ENCODE peak calls at places on chromosomes 5 and 9, in four cellular contexts. One of them, this sample, is unnamed.

GRCh38 chr9:129777769-129778130 is 24.9 kb upstream of the PTGES start:
- DNase-seq in mucosa of gallbladder: no peak
- DNase-seq in germinal center: no peak
- DNase-seq in stimulated activated CD8-positive, alpha-beta memory T cell treated with anti-CD3 and anti-CD28 coated beads, Interleukin-7, amount 100 ng/mL, for 1 hour: no peak
- DNase-seq in this sample: no peak

GRCh38 chr9:120331913-120332312 is 248.1 kb downstream of the CDK5RAP2 start:
- DNase-seq in stimulated activated CD8-positive, alpha-beta memory T cell treated with anti-CD3 and anti-CD28 coated beads, Interleukin-7, amount 100 ng/mL, for 1 hour: no peak
- DNase-seq in germinal center: no peak
- DNase-seq in mucosa of gallbladder: no peak
- DNase-seq in this sample: no peak

GRCh38 chr9:93886911-93887310 is 68.2 kb downstream of the BARX1 start:
- DNase-seq in stimulated activated CD8-positive, alpha-beta memory T cell treated with anti-CD3 and anti-CD28 coated beads, Interleukin-7, amount 100 ng/mL, for 1 hour: no peak
- DNase-seq in germinal center: no peak
- DNase-seq in mucosa of gallbladder: peak; percentile 5
- DNase-seq in this sample: no peak

GRCh38 chr9:113992276-113992951 is 85.7 kb downstream of the AMBP start:
- DNase-seq in mucosa of gallbladder: peak; percentile 79
- DNase-seq in germinal center: no peak
- DNase-seq in stimulated activated CD8-positive, alpha-beta memory T cell treated with anti-CD3 and anti-CD28 coated beads, Interleukin-7, amount 100 ng/mL, for 1 hour: no peak
- DNase-seq in this sample: no peak

GRCh38 chr9:78325343-78325742 is 28.4 kb downstream of the PSAT1 start:
- DNase-seq in stimulated activated CD8-positive, alpha-beta memory T cell treated with anti-CD3 and anti-CD28 coated beads, Interleukin-7, amount 100 ng/mL, for 1 hour: no peak
- DNase-seq in mucosa of gallbladder: no peak
- DNase-seq in germinal center: no peak
- DNase-seq in this sample: no peak

GRCh38 chr5:83321656-83322055 is 149.9 kb upstream of the VCAN start:
- DNase-seq in germinal center: no peak
- DNase-seq in mucosa of gallbladder: no peak
- DNase-seq in stimulated activated CD8-positive, alpha-beta memory T cell treated with anti-CD3 and anti-CD28 coated beads, Interleukin-7, amount 100 ng/mL, for 1 hour: no peak
- DNase-seq in this sample: no peak

GRCh38 chr5:71734141-71734540 is 15.1 kb downstream of the CARTPT start:
- DNase-seq in stimulated activated CD8-positive, alpha-beta memory T cell treated with anti-CD3 and anti-CD28 coated beads, Interleukin-7, amount 100 ng/mL, for 1 hour: no peak
- DNase-seq in germinal center: no peak
- DNase-seq in mucosa of gallbladder: no peak
- DNase-seq in this sample: no peak

GRCh38 chr5:64166201-64166959 is 737 bp downstream of the RNF180 start:
- DNase-seq in mucosa of gallbladder: no peak
- DNase-seq in stimulated activated CD8-positive, alpha-beta memory T cell treated with anti-CD3 and anti-CD28 coated beads, Interleukin-7, amount 100 ng/mL, for 1 hour: no peak
- DNase-seq in germinal center: no peak
- DNase-seq in this sample: no peak

GRCh38 chr9:17003576-17004240 is 131.1 kb upstream of the CNTLN start:
- DNase-seq in stimulated activated CD8-positive, alpha-beta memory T cell treated with anti-CD3 and anti-CD28 coated beads, Interleukin-7, amount 100 ng/mL, for 1 hour: no peak
- DNase-seq in germinal center: no peak
- DNase-seq in mucosa of gallbladder: no peak
- DNase-seq in this sample: no peak

GRCh38 chr5:124871299-124871698 is 124.9 kb upstream of the ZNF608 start:
- DNase-seq in mucosa of gallbladder: no peak
- DNase-seq in germinal center: no peak
- DNase-seq in stimulated activated CD8-positive, alpha-beta memory T cell treated with anti-CD3 and anti-CD28 coated beads, Interleukin-7, amount 100 ng/mL, for 1 hour: no peak
- DNase-seq in this sample: no peak

GRCh38 chr5:672329-673139 is 20.6 kb downstream of the TPPP start:
- DNase-seq in germinal center: peak; percentile 20
- DNase-seq in mucosa of gallbladder: peak; percentile 67
- DNase-seq in stimulated activated CD8-positive, alpha-beta memory T cell treated with anti-CD3 and anti-CD28 coated beads, Interleukin-7, amount 100 ng/mL, for 1 hour: peak; percentile 34
- DNase-seq in this sample: peak; percentile 83

GRCh38 chr5:133681896-133682295 is 69.6 kb upstream of the FSTL4 start:
- DNase-seq in germinal center: no peak
- DNase-seq in mucosa of gallbladder: no peak
- DNase-seq in stimulated activated CD8-positive, alpha-beta memory T cell treated with anti-CD3 and anti-CD28 coated beads, Interleukin-7, amount 100 ng/mL, for 1 hour: no peak
- DNase-seq in this sample: no peak

GRCh38 chr5:125277494-125278154 is 531.2 kb upstream of the ZNF608 start:
- DNase-seq in mucosa of gallbladder: no peak
- DNase-seq in germinal center: no peak
- DNase-seq in stimulated activated CD8-positive, alpha-beta memory T cell treated with anti-CD3 and anti-CD28 coated beads, Interleukin-7, amount 100 ng/mL, for 1 hour: no peak
- DNase-seq in this sample: no peak

GRCh38 chr5:153753645-153754432 is 263.4 kb downstream of the GRIA1 start:
- DNase-seq in stimulated activated CD8-positive, alpha-beta memory T cell treated with anti-CD3 and anti-CD28 coated beads, Interleukin-7, amount 100 ng/mL, for 1 hour: no peak
- DNase-seq in mucosa of gallbladder: no peak
- DNase-seq in germinal center: no peak
- DNase-seq in this sample: no peak

GRCh38 chr5:601771-602465 is 10.2 kb upstream of the CEP72 start:
- DNase-seq in germinal center: no peak
- DNase-seq in mucosa of gallbladder: no peak
- DNase-seq in stimulated activated CD8-positive, alpha-beta memory T cell treated with anti-CD3 and anti-CD28 coated beads, Interleukin-7, amount 100 ng/mL, for 1 hour: no peak
- DNase-seq in this sample: peak; percentile 81

GRCh38 chr9:19430201-19430760 is 21.5 kb downstream of the ACER2 start:
- DNase-seq in stimulated activated CD8-positive, alpha-beta memory T cell treated with anti-CD3 and anti-CD28 coated beads, Interleukin-7, amount 100 ng/mL, for 1 hour: no peak
- DNase-seq in germinal center: no peak
- DNase-seq in mucosa of gallbladder: no peak
- DNase-seq in this sample: no peak

GRCh38 chr9:78640728-78641127 is 343.8 kb downstream of the PSAT1 start:
- DNase-seq in stimulated activated CD8-positive, alpha-beta memory T cell treated with anti-CD3 and anti-CD28 coated beads, Interleukin-7, amount 100 ng/mL, for 1 hour: no peak
- DNase-seq in mucosa of gallbladder: no peak
- DNase-seq in germinal center: no peak
- DNase-seq in this sample: no peak

GRCh38 chr5:11384441-11385250 is 519.6 kb downstream of the CTNND2 start:
- DNase-seq in mucosa of gallbladder: no peak
- DNase-seq in stimulated activated CD8-positive, alpha-beta memory T cell treated with anti-CD3 and anti-CD28 coated beads, Interleukin-7, amount 100 ng/mL, for 1 hour: no peak
- DNase-seq in germinal center: peak; percentile 6
- DNase-seq in this sample: peak; percentile 82

GRCh38 chr5:133703935-133704334 is 91.6 kb upstream of the FSTL4 start:
- DNase-seq in mucosa of gallbladder: no peak
- DNase-seq in stimulated activated CD8-positive, alpha-beta memory T cell treated with anti-CD3 and anti-CD28 coated beads, Interleukin-7, amount 100 ng/mL, for 1 hour: no peak
- DNase-seq in germinal center: no peak
- DNase-seq in this sample: no peak

GRCh38 chr5:107539163-107539445 is 131.6 kb downstream of the EFNA5 start:
- DNase-seq in mucosa of gallbladder: no peak
- DNase-seq in stimulated activated CD8-positive, alpha-beta memory T cell treated with anti-CD3 and anti-CD28 coated beads, Interleukin-7, amount 100 ng/mL, for 1 hour: no peak
- DNase-seq in germinal center: no peak
- DNase-seq in this sample: no peak

GRCh38 chr5:43581398-43581797 is 21.6 kb upstream of the NNT start:
- DNase-seq in mucosa of gallbladder: no peak
- DNase-seq in germinal center: no peak
- DNase-seq in stimulated activated CD8-positive, alpha-beta memory T cell treated with anti-CD3 and anti-CD28 coated beads, Interleukin-7, amount 100 ng/mL, for 1 hour: no peak
- DNase-seq in this sample: no peak

GRCh38 chr9:130634191-130634768 is 30.1 kb upstream of the PRDM12 start:
- DNase-seq in germinal center: no peak
- DNase-seq in stimulated activated CD8-positive, alpha-beta memory T cell treated with anti-CD3 and anti-CD28 coated beads, Interleukin-7, amount 100 ng/mL, for 1 hour: no peak
- DNase-seq in mucosa of gallbladder: no peak
- DNase-seq in this sample: no peak

GRCh38 chr9:120950421-120951388 is 24.1 kb upstream of the TRAF1 start:
- DNase-seq in stimulated activated CD8-positive, alpha-beta memory T cell treated with anti-CD3 and anti-CD28 coated beads, Interleukin-7, amount 100 ng/mL, for 1 hour: no peak
- DNase-seq in germinal center: no peak
- DNase-seq in mucosa of gallbladder: no peak
- DNase-seq in this sample: no peak

GRCh38 chr9:90641868-90642558 is 611 bp downstream of the DIRAS2 start:
- DNase-seq in mucosa of gallbladder: no peak
- DNase-seq in germinal center: no peak
- DNase-seq in stimulated activated CD8-positive, alpha-beta memory T cell treated with anti-CD3 and anti-CD28 coated beads, Interleukin-7, amount 100 ng/mL, for 1 hour: no peak
- DNase-seq in this sample: no peak

GRCh38 chr5:170097934-170098333 is 7.8 kb upstream of the FOXI1 start:
- DNase-seq in germinal center: no peak
- DNase-seq in mucosa of gallbladder: no peak
- DNase-seq in stimulated activated CD8-positive, alpha-beta memory T cell treated with anti-CD3 and anti-CD28 coated beads, Interleukin-7, amount 100 ng/mL, for 1 hour: no peak
- DNase-seq in this sample: no peak

GRCh38 chr9:122036988-122037387 is 56.1 kb downstream of the TTLL11 start:
- DNase-seq in germinal center: no peak
- DNase-seq in stimulated activated CD8-positive, alpha-beta memory T cell treated with anti-CD3 and anti-CD28 coated beads, Interleukin-7, amount 100 ng/mL, for 1 hour: no peak
- DNase-seq in mucosa of gallbladder: no peak
- DNase-seq in this sample: no peak

GRCh38 chr5:154198611-154199230 is 8.2 kb downstream of the GALNT10 start:
- DNase-seq in mucosa of gallbladder: no peak
- DNase-seq in stimulated activated CD8-positive, alpha-beta memory T cell treated with anti-CD3 and anti-CD28 coated beads, Interleukin-7, amount 100 ng/mL, for 1 hour: no peak
- DNase-seq in germinal center: no peak
- DNase-seq in this sample: no peak

GRCh38 chr5:16108418-16108817 is 71.2 kb downstream of the MARCHF11 start:
- DNase-seq in germinal center: no peak
- DNase-seq in mucosa of gallbladder: no peak
- DNase-seq in stimulated activated CD8-positive, alpha-beta memory T cell treated with anti-CD3 and anti-CD28 coated beads, Interleukin-7, amount 100 ng/mL, for 1 hour: no peak
- DNase-seq in this sample: no peak

GRCh38 chr9:17907780-17908513 is 329.1 kb downstream of the SH3GL2 start:
- DNase-seq in stimulated activated CD8-positive, alpha-beta memory T cell treated with anti-CD3 and anti-CD28 coated beads, Interleukin-7, amount 100 ng/mL, for 1 hour: no peak
- DNase-seq in mucosa of gallbladder: no peak
- DNase-seq in germinal center: no peak
- DNase-seq in this sample: no peak